ENCODE peak calls at places on chromosome X, in nine cellular contexts. V is GM13977, S is heart left ventricle, Q is neural crest cell, C is cardiac muscle cell, O is GM13976, N is colonic mucosa, T is GM20000, E is HepG2. U is an unnamed sample.

GRCh38 chrX:67544281-67544680 is 460 bp downstream of the AR start:
- DNase-seq in V (no peak), S (peak), Q (peak), C (peak), O (no peak), N (no peak), T (no peak), E (no peak), U (no peak)

GRCh38 chrX:31546130-31546529 is 474.3 kb upstream of the FTHL17 start:
- DNase-seq in V (no peak), S (no peak), Q (no peak), C (no peak), O (no peak), N (no peak), T (no peak), E (no peak), U (peak)

GRCh38 chrX:46165411-46165810 is 379.8 kb downstream of the ZNF674 start:
- DNase-seq in V (no peak), S (no peak), Q (no peak), C (no peak), O (no peak), N (no peak), T (no peak), E (no peak), U (no peak)

GRCh38 chrX:1595711-1596060 is 4.3 kb downstream of the AKAP17A start:
- DNase-seq in V (no peak), S (no peak), Q (no peak), C (no peak), O (no peak), N (no peak), T (no peak), E (no peak), U (no peak)

GRCh38 chrX:24515447-24515846 is 50.4 kb downstream of the PDK3 start:
- DNase-seq in V (no peak), S (no peak), Q (no peak), C (peak), O (no peak), N (no peak), T (no peak), E (no peak), U (no peak)

GRCh38 chrX:154980330-154981115 is 42.0 kb downstream of the F8 start:
- DNase-seq in V (peak), S (peak), Q (peak), C (peak), O (peak), N (peak), T (peak), E (peak), U (peak)

GRCh38 chrX:112521658-112522057 is 158.1 kb downstream of the LHFPL1 start:
- DNase-seq in V (no peak), S (no peak), Q (no peak), C (no peak), O (no peak), N (no peak), T (no peak), E (no peak), U (no peak)

GRCh38 chrX:110146521-110146920 is 143.6 kb downstream of the TMEM164 start:
- DNase-seq in V (peak), S (no peak), Q (peak), C (peak), O (peak), N (peak), T (peak), E (peak), U (peak)

DNA sequence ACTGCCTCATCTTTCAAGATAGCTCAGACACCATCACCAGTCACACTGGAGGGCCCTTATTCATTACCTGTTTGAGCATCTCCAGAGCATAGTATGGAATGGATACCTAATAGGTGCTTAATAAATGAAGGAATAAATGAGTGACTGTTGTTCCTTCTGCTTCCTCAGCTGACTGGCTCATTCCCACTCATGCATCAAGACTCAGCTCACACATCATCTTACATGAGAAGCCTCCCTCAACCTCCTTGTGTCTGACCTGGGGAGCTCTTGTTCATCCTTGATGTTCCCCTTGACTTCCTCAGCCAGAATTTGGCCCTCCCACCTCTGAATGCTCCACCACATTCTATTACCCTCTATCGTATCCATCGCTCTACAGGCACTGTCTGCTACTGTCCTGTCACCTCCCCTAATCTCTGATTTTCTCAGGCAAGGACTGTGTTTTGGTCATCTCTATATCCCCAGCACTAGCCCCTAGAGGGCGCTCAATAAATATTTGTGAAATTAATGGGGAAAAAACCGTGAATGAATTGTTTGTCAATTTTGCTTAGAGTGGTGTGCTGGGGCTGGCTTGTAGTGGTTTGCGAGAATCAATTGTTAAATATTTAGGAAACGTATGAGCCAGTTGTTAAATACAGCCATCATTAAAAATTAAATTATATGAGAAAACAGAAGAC is 88.3 kb downstream of the NHSL2 start:
- DNase-seq in V (peak), S (no peak), Q (peak), C (peak), O (peak), N (no peak), T (peak), E (peak), U (peak)
- TF ChIP-seq CTCF in V (peak), S (peak), Q (peak), C (peak), O (peak), N (peak), T (no peak), E (peak), U (peak)

DNA sequence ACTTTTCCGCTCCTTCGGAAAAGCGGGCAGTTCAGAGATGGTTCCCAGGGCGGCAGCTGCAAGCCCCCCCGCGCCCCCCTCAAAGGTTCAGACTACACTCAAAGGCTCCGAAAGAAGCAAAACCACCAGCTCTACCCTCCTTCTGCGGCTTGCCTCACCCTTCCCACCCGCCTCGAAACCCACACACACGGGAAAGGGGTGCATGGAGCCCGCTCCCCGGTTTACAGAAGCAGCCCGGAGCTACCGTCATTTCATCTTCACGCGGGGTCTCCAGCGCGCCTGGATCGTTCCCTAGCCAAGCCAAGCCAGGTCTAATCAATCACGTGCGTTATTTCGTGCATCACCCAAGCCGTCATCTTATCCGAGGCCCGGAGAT is 1.2 kb downstream of the NLGN4X start:
- DNase-seq in V (no peak), S (no peak), Q (peak), C (peak), O (peak), N (no peak), T (no peak), E (no peak), U (no peak)
- TF ChIP-seq CTCF in V (no peak), S (no peak), Q (no peak), C (no peak), O (no peak), N (no peak), T (no peak), E (no peak), U (no peak)

GRCh38 chrX:17376381-17377046 is 1.5 kb downstream of the NHS start:
- DNase-seq in V (no peak), S (no peak), Q (no peak), C (peak), O (peak), N (peak), T (no peak), E (no peak), U (peak)

GRCh38 chrX:17377047-17377692 is 2.2 kb downstream of the NHS start:
- DNase-seq in V (no peak), S (peak), Q (peak), C (peak), O (no peak), N (peak), T (no peak), E (no peak), U (peak)

GRCh38 chrX:17377795-17378194 is 2.8 kb downstream of the NHS start:
- DNase-seq in V (no peak), S (no peak), Q (no peak), C (no peak), O (no peak), N (no peak), T (no peak), E (no peak), U (peak)

GRCh38 chrX:17375631-17376380 is 806 bp downstream of the NHS start:
- DNase-seq in V (no peak), S (peak), Q (peak), C (peak), O (peak), N (no peak), T (no peak), E (no peak), U (peak)

GRCh38 chrX:17380221-17380620 is 5.2 kb downstream of the NHS start:
- DNase-seq in V (no peak), S (no peak), Q (no peak), C (no peak), O (no peak), N (no peak), T (no peak), E (no peak), U (no peak)
- TF ChIP-seq CTCF in V (no peak), S (no peak), Q (no peak), C (no peak), O (no peak), N (no peak), T (no peak), E (no peak), U (no peak)

DNA sequence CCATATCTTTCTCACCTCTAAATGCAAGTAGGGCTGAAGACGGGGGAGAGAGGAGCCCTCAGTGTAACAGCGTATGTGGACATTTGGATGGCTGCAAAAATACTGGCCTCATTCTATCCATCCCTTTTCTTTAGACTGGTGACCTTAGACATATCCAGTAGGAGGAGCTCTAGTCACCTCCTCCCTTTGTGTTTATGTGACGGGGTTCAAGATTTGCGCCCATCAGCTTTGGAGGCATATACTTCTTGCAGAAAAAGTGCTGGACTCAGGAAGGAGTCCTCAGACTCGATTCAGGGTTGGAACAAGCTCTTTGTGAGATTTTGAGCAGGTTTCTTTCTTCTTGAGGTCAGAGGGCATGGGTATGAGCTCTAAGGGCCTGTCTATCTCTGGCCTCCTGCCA is 86.2 kb downstream of the MAMLD1 start:
- DNase-seq in V (no peak), S (no peak), Q (no peak), C (no peak), O (no peak), N (no peak), T (peak), E (no peak), U (no peak)
- TF ChIP-seq CTCF in V (peak), S (no peak), Q (no peak), C (peak), O (peak), N (no peak), T (no peak), E (peak), U (no peak)